ENCODE peak calls at places on chromosomes 12 and 14, in eight cellular contexts. W is activated CD4-positive, alpha-beta T cell treated with anti-CD3 and anti-CD28 coated beads for 48 hours; V is activated T-helper 2 cell treated with anti-CD3 and anti-CD28 coated beads, Interferon-gamma antibody, Interleukin-2, Interleukin-4, amounts not matched to agents 10 μg/mL and 5 μg/mL and 100 μg/mL, durations not matched to agents 14 hours and 24 hours and 36 hours; L is stimulated activated CD8-positive, alpha-beta memory T cell treated with anti-CD3 and anti-CD28 coated beads, Interleukin-2, amount 100 ng/mL, for 1 hour; O is kidney glomerular epithelial cell; G is Peyer's patch; P is Calu3; X is MM.1S. U is an unnamed sample.

GRCh38 chr12:103930787-103931536 is 752 bp downstream of the HSP90B1 start:
- DNase-seq in W (peak), V (no peak), L (peak), O (no peak), G (peak), P (peak), X (peak), U (peak)

GRCh38 chr12:120015313-120015712 is 26.3 kb downstream of the BICDL1 start:
- DNase-seq in W (peak), V (peak), L (no peak), O (no peak), G (no peak), P (no peak), X (no peak), U (no peak)

GRCh38 chr12:107610030-107610859 is 75.4 kb upstream of the PWP1 start:
- DNase-seq in W (peak), V (no peak), L (no peak), O (peak), G (peak), P (peak), X (peak), U (peak)

GRCh38 chr12:81627336-81628189 is 131.6 kb downstream of the PPFIA2 start:
- DNase-seq in W (no peak), V (no peak), L (no peak), O (peak), G (no peak), P (peak), X (peak), U (peak)

GRCh38 chr12:120235369-120236123 is 30.0 kb downstream of the PXN start:
- DNase-seq in W (no peak), V (no peak), L (no peak), O (no peak), G (no peak), P (no peak), X (no peak), U (peak)

GRCh38 chr12:85309180-85309579 is 29.2 kb downstream of the ALX1 start:
- DNase-seq in W (no peak), V (no peak), L (no peak), O (no peak), G (no peak), P (no peak), X (no peak), U (no peak)

GRCh38 chr14:57866199-57866755 is 385 bp upstream of the SLC35F4 start:
- DNase-seq in W (no peak), V (no peak), L (no peak), O (no peak), G (no peak), P (no peak), X (no peak), U (peak)

GRCh38 chr14:96584199-96584906 is 82.2 kb downstream of the PAPOLA start:
- DNase-seq in W (peak), V (peak), L (no peak), O (peak), G (no peak), P (peak), X (peak), U (peak)

GRCh38 chr14:102138535-102138934 is 1.2 kb upstream of the WDR20 start:
- DNase-seq in W (no peak), V (no peak), L (no peak), O (no peak), G (no peak), P (no peak), X (no peak), U (no peak)

GRCh38 chr12:69464433-69464832 is 5.8 kb upstream of the FRS2 start:
- DNase-seq in W (no peak), V (no peak), L (no peak), O (no peak), G (no peak), P (no peak), X (no peak), U (no peak)

GRCh38 chr12:30753761-30754382 is 879 bp downstream of the CAPRIN2 start:
- DNase-seq in W (no peak), V (no peak), L (no peak), O (no peak), G (no peak), P (peak), X (peak), U (peak)

U was measured in ACHN.